ENCODE peak calls at places on chromosome 5, in four cellular contexts. O is psoas muscle, I is GDM1, Q is HTR-8/SVneo. E is an unnamed sample.

GRCh38 chr5:64925123-64925522 is 156.4 kb downstream of the CWC27 start:
- DNase-seq in Q (no peak), I (no peak), O (no peak), E (no peak)

GRCh38 chr5:6370580-6370979 is 7.8 kb downstream of the MED10 start:
- DNase-seq in O (no peak), Q (no peak), I (no peak), E (no peak)

GRCh38 chr5:165188555-165189260 is 1683.3 kb downstream of the MAT2B start:
- DNase-seq in I (no peak), Q (no peak), O (no peak), E (no peak)

GRCh38 chr5:138503487-138504270 is 38.4 kb downstream of the EGR1 start:
- DNase-seq in I (peak), Q (peak), O (no peak), E (peak)

GRCh38 chr5:109312695-109313094 is 97.1 kb downstream of the PJA2 start:
- DNase-seq in O (no peak), Q (no peak), I (no peak), E (no peak)

GRCh38 chr5:174223355-174223754 is 177.8 kb downstream of the NSG2 start:
- DNase-seq in Q (no peak), I (no peak), O (no peak), E (no peak)

GRCh38 chr5:59357421-59357977 is 536.0 kb downstream of the PDE4D start:
- DNase-seq in Q (no peak), I (no peak), O (peak), E (no peak)

GRCh38 chr5:172630082-172630481 is 11.0 kb upstream of the NEURL1B start:
- DNase-seq in I (no peak), Q (no peak), O (no peak), E (no peak)

GRCh38 chr5:141412853-141413539 is at the start of gene PCDHGA10:
- DNase-seq in Q (peak), I (peak), O (peak), E (peak)

GRCh38 chr5:10018670-10019069 is 231.0 kb downstream of the ATPSCKMT start:
- DNase-seq in Q (peak), I (no peak), O (no peak), E (peak)

GRCh38 chr5:6766558-6767191 is 53.4 kb downstream of the TENT4A start:
- DNase-seq in O (peak), I (peak), Q (peak), E (peak)